ENCODE peak calls at places on chromosome 4, in eight cellular contexts. B is brain microvascular endothelial cell; Q is NCI-H2081; V is CD8-positive, alpha-beta T cell; K is tibial artery; N is HT1080; R is OCI-LY7; H is activated gamma-delta T cell. D is an unnamed sample.

GRCh38 chr4:7850489-7850888 is 89.2 kb downstream of the AFAP1 start:
- DNase-seq in H (no peak), R (no peak), B (no peak), K (no peak), Q (no peak), V (no peak), N (no peak), D (no peak)

GRCh38 chr4:185318679-185319078 is 77.0 kb downstream of the LRP2BP start:
- DNase-seq in Q (no peak), H (no peak), B (no peak), K (no peak), R (no peak), N (peak), V (no peak), D (no peak)

GRCh38 chr4:157020882-157021281 is 49.3 kb upstream of the PDGFC start:
- DNase-seq in V (no peak), Q (no peak), N (no peak), B (no peak), K (no peak), H (no peak), R (no peak), D (no peak)

GRCh38 chr4:57614533-57614932 is 504.3 kb upstream of the IGFBP7 start:
- DNase-seq in N (no peak), H (no peak), R (no peak), B (no peak), Q (no peak), V (no peak), K (no peak), D (no peak)

GRCh38 chr4:138113819-138114415 is 128.2 kb downstream of the SLC7A11 start:
- DNase-seq in B (no peak), K (no peak), N (peak), R (peak), H (no peak), Q (no peak), V (no peak), D (no peak)

GRCh38 chr4:32268949-32269348 is 1548.8 kb downstream of the PCDH7 start:
- DNase-seq in V (no peak), N (no peak), B (no peak), H (no peak), R (peak), Q (no peak), K (no peak), D (no peak)

GRCh38 chr4:1534076-1534872 is 128.0 kb upstream of the NKX1-1 start:
- DNase-seq in Q (no peak), K (no peak), V (no peak), R (no peak), N (no peak), B (no peak), H (no peak), D (no peak)

GRCh38 chr4:43274376-43274775 is 381.9 kb downstream of the GRXCR1 start:
- DNase-seq in V (no peak), H (no peak), N (no peak), Q (no peak), B (no peak), K (no peak), R (no peak), D (no peak)

GRCh38 chr4:23969635-23970034 is 79.8 kb upstream of the PPARGC1A start:
- DNase-seq in N (no peak), R (no peak), B (no peak), K (no peak), Q (no peak), V (no peak), H (no peak), D (no peak)

GRCh38 chr4:185950891-185951290 is 118.1 kb upstream of the TLR3 start:
- DNase-seq in N (no peak), V (no peak), Q (no peak), R (no peak), H (no peak), K (no peak), B (peak), D (no peak)

GRCh38 chr4:171966356-171966755 is 153.2 kb downstream of the GALNTL6 start:
- DNase-seq in B (no peak), K (no peak), R (no peak), V (no peak), Q (no peak), N (no peak), H (no peak), D (no peak)

GRCh38 chr4:20520901-20521300 is 179.4 kb upstream of the PACRGL start:
- DNase-seq in Q (no peak), V (no peak), H (no peak), R (no peak), B (peak), K (no peak), N (peak), D (no peak)